ENCODE peak calls at places on chromosomes 13 and 19, in eight cellular contexts. One of them, this sample, is unnamed.

GRCh38 chr13:67353891-67354459 is 123.8 kb upstream of the PCDH9 start:
- DNase-seq in foreskin fibroblast: no peak
- DNase-seq in BE2C: no peak
- DNase-seq in cardiac muscle cell: peak
- DNase-seq in tibial nerve: no peak
- DNase-seq in kidney: no peak
- DNase-seq in cardiac fibroblast: peak
- DNase-seq in astrocyte of the cerebellum: no peak
- DNase-seq in this sample: peak

GRCh38 chr19:48445256-48445605 is 552 bp upstream of the GRWD1 start:
- DNase-seq in cardiac muscle cell: peak
- DNase-seq in kidney: no peak
- DNase-seq in foreskin fibroblast: peak
- DNase-seq in BE2C: peak
- DNase-seq in astrocyte of the cerebellum: peak
- DNase-seq in tibial nerve: peak
- DNase-seq in cardiac fibroblast: peak
- DNase-seq in this sample: peak

GRCh38 chr19:43780706-43781525 is at the start of gene KCNN4:
- DNase-seq in cardiac fibroblast: peak
- DNase-seq in astrocyte of the cerebellum: no peak
- DNase-seq in cardiac muscle cell: no peak
- DNase-seq in foreskin fibroblast: peak
- DNase-seq in BE2C: no peak
- DNase-seq in tibial nerve: no peak
- DNase-seq in kidney: peak
- DNase-seq in this sample: peak

GRCh38 chr19:31338069-31338767 is 11.0 kb downstream of the TSHZ3 start:
- DNase-seq in tibial nerve: peak
- DNase-seq in cardiac muscle cell: peak
- DNase-seq in foreskin fibroblast: peak
- DNase-seq in kidney: no peak
- DNase-seq in BE2C: peak
- DNase-seq in astrocyte of the cerebellum: no peak
- DNase-seq in cardiac fibroblast: peak
- DNase-seq in this sample: peak

GRCh38 chr13:27347373-27347772 is 76.7 kb downstream of the RASL11A start:
- DNase-seq in kidney: no peak
- DNase-seq in foreskin fibroblast: no peak
- DNase-seq in cardiac muscle cell: no peak
- DNase-seq in astrocyte of the cerebellum: no peak
- DNase-seq in cardiac fibroblast: no peak
- DNase-seq in tibial nerve: no peak
- DNase-seq in BE2C: no peak
- DNase-seq in this sample: no peak

GRCh38 chr19:42091300-42092266 is 15.6 kb downstream of the ZNF574 start:
- DNase-seq in BE2C: peak
- DNase-seq in foreskin fibroblast: peak
- DNase-seq in cardiac fibroblast: peak
- DNase-seq in tibial nerve: no peak
- DNase-seq in astrocyte of the cerebellum: no peak
- DNase-seq in cardiac muscle cell: peak
- DNase-seq in kidney: no peak
- DNase-seq in this sample: no peak

GRCh38 chr13:66853559-66853958 is 376.6 kb downstream of the PCDH9 start:
- DNase-seq in foreskin fibroblast: no peak
- DNase-seq in BE2C: no peak
- DNase-seq in tibial nerve: no peak
- DNase-seq in cardiac muscle cell: no peak
- DNase-seq in astrocyte of the cerebellum: no peak
- DNase-seq in kidney: no peak
- DNase-seq in cardiac fibroblast: peak
- DNase-seq in this sample: no peak

GRCh38 chr13:96089749-96090239 is at the start of gene HS6ST3:
- DNase-seq in cardiac muscle cell: peak
- DNase-seq in astrocyte of the cerebellum: no peak
- DNase-seq in tibial nerve: no peak
- DNase-seq in foreskin fibroblast: peak
- DNase-seq in BE2C: peak
- DNase-seq in cardiac fibroblast: peak
- DNase-seq in kidney: peak
- DNase-seq in this sample: peak

GRCh38 chr13:80341098-80341701 is at the start of gene SPRY2:
- DNase-seq in cardiac fibroblast: peak
- DNase-seq in tibial nerve: peak
- DNase-seq in foreskin fibroblast: peak
- DNase-seq in kidney: peak
- DNase-seq in BE2C: peak
- DNase-seq in cardiac muscle cell: peak
- DNase-seq in astrocyte of the cerebellum: peak
- DNase-seq in this sample: peak

GRCh38 chr19:41323023-41323422 is 13.1 kb downstream of the CCDC97 start:
- DNase-seq in kidney: peak
- DNase-seq in BE2C: no peak
- DNase-seq in tibial nerve: no peak
- DNase-seq in foreskin fibroblast: peak
- DNase-seq in cardiac muscle cell: no peak
- DNase-seq in astrocyte of the cerebellum: no peak
- DNase-seq in cardiac fibroblast: peak
- DNase-seq in this sample: peak

GRCh38 chr13:97113231-97114001 is 108.7 kb upstream of the MBNL2 start:
- DNase-seq in tibial nerve: no peak
- DNase-seq in kidney: no peak
- DNase-seq in astrocyte of the cerebellum: no peak
- DNase-seq in foreskin fibroblast: no peak
- DNase-seq in BE2C: no peak
- DNase-seq in cardiac fibroblast: no peak
- DNase-seq in cardiac muscle cell: no peak
- DNase-seq in this sample: no peak

GRCh38 chr13:99123101-99124045 is 77.3 kb upstream of the UBAC2 start:
- DNase-seq in cardiac fibroblast: peak
- DNase-seq in kidney: no peak
- DNase-seq in astrocyte of the cerebellum: no peak
- DNase-seq in tibial nerve: no peak
- DNase-seq in BE2C: no peak
- DNase-seq in cardiac muscle cell: no peak
- DNase-seq in foreskin fibroblast: peak
- DNase-seq in this sample: peak

GRCh38 chr13:109646423-109646822 is 140.0 kb downstream of the IRS2 start:
- DNase-seq in tibial nerve: no peak
- DNase-seq in cardiac fibroblast: no peak
- DNase-seq in kidney: no peak
- DNase-seq in BE2C: no peak
- DNase-seq in astrocyte of the cerebellum: no peak
- DNase-seq in foreskin fibroblast: no peak
- DNase-seq in cardiac muscle cell: no peak
- DNase-seq in this sample: no peak

GRCh38 chr19:2616741-2617392 is 85.6 kb downstream of the GNG7 start:
- DNase-seq in kidney: peak
- DNase-seq in BE2C: no peak
- DNase-seq in foreskin fibroblast: no peak
- DNase-seq in cardiac muscle cell: no peak
- DNase-seq in tibial nerve: peak
- DNase-seq in astrocyte of the cerebellum: no peak
- DNase-seq in cardiac fibroblast: no peak
- DNase-seq in this sample: no peak

GRCh38 chr19:44753932-44754742 is 5.6 kb downstream of the BCL3 start:
- DNase-seq in astrocyte of the cerebellum: no peak
- DNase-seq in kidney: peak
- DNase-seq in foreskin fibroblast: peak
- DNase-seq in cardiac fibroblast: peak
- DNase-seq in BE2C: peak
- DNase-seq in tibial nerve: peak
- DNase-seq in cardiac muscle cell: peak
- DNase-seq in this sample: peak

DNA sequence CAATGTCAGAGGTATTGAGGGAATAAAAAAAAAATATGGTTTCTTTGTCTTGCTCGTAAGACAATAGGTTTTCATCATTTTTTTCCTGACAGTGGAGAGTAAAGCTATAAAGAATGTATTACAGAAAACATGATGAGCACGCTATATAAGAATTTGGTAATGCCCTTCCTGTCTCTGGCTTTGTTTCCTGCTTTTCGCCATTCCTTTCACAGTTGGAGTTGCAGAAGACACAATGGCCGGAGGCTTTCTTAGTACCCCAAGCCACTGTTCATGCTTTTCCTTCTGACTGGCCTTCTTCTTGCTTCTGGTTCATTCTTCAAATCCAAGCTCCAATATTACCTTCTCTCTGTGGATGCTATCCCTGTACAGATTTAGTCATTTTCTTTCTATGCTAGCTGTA is 101.0 kb upstream of the DACH1 start:
- DNase-seq in kidney: no peak
- DNase-seq in foreskin fibroblast: no peak
- DNase-seq in cardiac fibroblast: peak
- DNase-seq in cardiac muscle cell: no peak
- DNase-seq in tibial nerve: no peak
- DNase-seq in astrocyte of the cerebellum: peak
- DNase-seq in BE2C: no peak
- DNase-seq in this sample: peak
- H3K4me3 ChIP-seq in kidney: no peak
- H3K4me3 ChIP-seq in foreskin fibroblast: no peak
- H3K4me3 ChIP-seq in cardiac fibroblast: no peak
- H3K4me3 ChIP-seq in cardiac muscle cell: no peak
- H3K4me3 ChIP-seq in tibial nerve: no peak
- H3K4me3 ChIP-seq in astrocyte of the cerebellum: no peak
- H3K4me3 ChIP-seq in BE2C: no peak
- H3K4me3 ChIP-seq in this sample: no peak

GRCh38 chr13:44573071-44573470 is 3.1 kb downstream of the TSC22D1 start:
- DNase-seq in foreskin fibroblast: no peak
- DNase-seq in cardiac fibroblast: no peak
- DNase-seq in tibial nerve: no peak
- DNase-seq in BE2C: no peak
- DNase-seq in cardiac muscle cell: no peak
- DNase-seq in kidney: no peak
- DNase-seq in astrocyte of the cerebellum: no peak
- DNase-seq in this sample: no peak
- TF ChIP-seq CTCF in foreskin fibroblast: no peak
- TF ChIP-seq CTCF in cardiac fibroblast: no peak
- TF ChIP-seq CTCF in tibial nerve: no peak
- TF ChIP-seq CTCF in BE2C: no peak
- TF ChIP-seq CTCF in cardiac muscle cell: no peak
- TF ChIP-seq CTCF in kidney: no peak
- TF ChIP-seq CTCF in astrocyte of the cerebellum: no peak
- TF ChIP-seq CTCF in this sample: no peak

GRCh38 chr19:1445185-1445931 is 4.6 kb upstream of the APC2 start:
- DNase-seq in kidney: peak
- DNase-seq in astrocyte of the cerebellum: no peak
- DNase-seq in tibial nerve: peak
- DNase-seq in BE2C: peak
- DNase-seq in foreskin fibroblast: no peak
- DNase-seq in cardiac fibroblast: peak
- DNase-seq in cardiac muscle cell: peak
- DNase-seq in this sample: peak

GRCh38 chr19:1447944-1448343 is 2.0 kb upstream of the APC2 start:
- DNase-seq in astrocyte of the cerebellum: no peak
- DNase-seq in kidney: no peak
- DNase-seq in foreskin fibroblast: no peak
- DNase-seq in BE2C: no peak
- DNase-seq in cardiac fibroblast: no peak
- DNase-seq in tibial nerve: no peak
- DNase-seq in cardiac muscle cell: no peak
- DNase-seq in this sample: no peak

GRCh38 chr19:1447565-1447903 is 2.4 kb upstream of the APC2 start:
- DNase-seq in kidney: no peak
- DNase-seq in astrocyte of the cerebellum: no peak
- DNase-seq in BE2C: no peak
- DNase-seq in cardiac fibroblast: no peak
- DNase-seq in tibial nerve: no peak
- DNase-seq in foreskin fibroblast: no peak
- DNase-seq in cardiac muscle cell: no peak
- DNase-seq in this sample: no peak

GRCh38 chr19:1445932-1446712 is 3.8 kb upstream of the APC2 start:
- DNase-seq in cardiac muscle cell: peak
- DNase-seq in foreskin fibroblast: no peak
- DNase-seq in astrocyte of the cerebellum: no peak
- DNase-seq in tibial nerve: no peak
- DNase-seq in kidney: peak
- DNase-seq in cardiac fibroblast: no peak
- DNase-seq in BE2C: peak
- DNase-seq in this sample: no peak

DNA sequence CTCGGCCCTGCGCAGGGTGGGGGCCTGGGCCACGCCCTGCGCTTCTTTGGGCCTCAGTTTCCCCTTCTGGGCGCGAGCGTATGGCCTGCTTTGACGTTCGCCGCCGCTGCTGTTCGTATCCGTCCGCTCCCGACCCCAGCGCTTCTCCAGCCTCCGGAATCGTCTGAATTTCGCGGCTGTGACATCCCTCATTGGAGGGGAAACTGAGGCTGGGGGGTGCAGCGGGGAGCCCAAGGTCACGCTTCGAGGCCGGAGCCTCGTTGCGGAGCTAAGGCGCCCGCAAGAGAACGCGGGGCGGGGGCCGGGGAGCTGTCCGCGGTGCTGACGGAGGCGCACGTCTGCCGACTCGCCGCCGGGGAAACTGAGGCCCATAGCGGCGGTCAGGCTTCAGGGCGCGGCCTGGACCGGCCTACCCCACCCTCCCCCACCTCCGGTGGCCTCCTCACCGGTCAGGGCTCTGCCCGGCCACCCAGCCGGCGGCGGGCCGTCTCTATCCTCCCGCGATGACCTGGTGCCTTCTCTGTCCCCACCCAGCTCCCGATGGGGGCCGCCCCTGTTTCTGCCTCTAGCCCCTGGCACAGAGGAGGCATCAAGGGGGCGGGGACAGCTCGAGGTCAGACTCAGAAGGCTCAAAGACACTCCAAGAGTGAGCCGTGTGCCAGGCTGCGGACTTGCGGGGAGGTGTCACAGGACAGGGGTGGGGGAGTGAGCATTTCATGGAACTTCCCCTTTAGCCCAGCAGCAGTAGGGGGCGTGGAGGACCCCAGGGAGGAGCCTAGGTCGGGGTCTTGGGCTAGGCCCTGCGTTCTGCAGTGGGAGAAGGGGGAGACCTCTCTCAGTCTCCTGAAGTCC is 3.0 kb upstream of the APC2 start:
- DNase-seq in astrocyte of the cerebellum: no peak
- DNase-seq in tibial nerve: no peak
- DNase-seq in foreskin fibroblast: no peak
- DNase-seq in BE2C: peak
- DNase-seq in kidney: no peak
- DNase-seq in cardiac fibroblast: no peak
- DNase-seq in cardiac muscle cell: peak
- DNase-seq in this sample: no peak
- H3K4me3 ChIP-seq in astrocyte of the cerebellum: peak
- H3K4me3 ChIP-seq in tibial nerve: peak
- H3K4me3 ChIP-seq in foreskin fibroblast: no peak
- H3K4me3 ChIP-seq in BE2C: peak
- H3K4me3 ChIP-seq in kidney: no peak
- H3K4me3 ChIP-seq in cardiac fibroblast: no peak
- H3K4me3 ChIP-seq in cardiac muscle cell: peak
- H3K4me3 ChIP-seq in this sample: no peak

DNA sequence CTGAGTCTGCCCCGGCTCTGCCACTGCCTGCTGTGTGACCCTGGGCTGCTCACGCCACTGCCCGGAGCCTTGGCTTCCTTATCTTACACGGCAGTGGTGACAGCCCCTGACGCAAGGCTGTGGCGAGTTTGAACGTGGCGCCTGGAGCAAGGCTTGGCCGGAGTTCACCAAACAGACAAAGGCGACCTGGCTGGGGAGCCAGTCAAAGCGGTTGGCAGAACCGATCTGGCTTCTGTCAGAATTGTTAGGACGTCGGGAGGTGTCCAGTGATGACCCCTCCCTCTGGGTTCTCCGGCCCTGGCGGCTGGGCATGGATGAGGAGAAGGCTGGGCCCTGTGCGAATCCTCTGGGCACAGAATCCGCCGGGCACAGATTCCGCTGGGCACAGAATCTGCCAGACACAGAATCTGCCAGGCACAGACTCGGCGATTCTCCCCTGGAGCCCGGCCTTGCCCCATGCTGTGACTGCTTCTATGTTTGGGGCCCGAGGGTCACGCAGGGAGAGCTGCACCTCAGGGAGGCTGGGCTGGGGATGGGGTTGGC is 11.7 kb upstream of the TMEM255B start:
- DNase-seq in tibial nerve: no peak
- DNase-seq in foreskin fibroblast: no peak
- DNase-seq in cardiac muscle cell: no peak
- DNase-seq in cardiac fibroblast: no peak
- DNase-seq in kidney: peak
- DNase-seq in astrocyte of the cerebellum: no peak
- DNase-seq in BE2C: peak
- DNase-seq in this sample: no peak
- TF ChIP-seq CTCF in tibial nerve: no peak
- TF ChIP-seq CTCF in foreskin fibroblast: no peak
- TF ChIP-seq CTCF in cardiac muscle cell: no peak
- TF ChIP-seq CTCF in cardiac fibroblast: no peak
- TF ChIP-seq CTCF in kidney: no peak
- TF ChIP-seq CTCF in astrocyte of the cerebellum: no peak
- TF ChIP-seq CTCF in BE2C: no peak
- TF ChIP-seq CTCF in this sample: no peak